ENCODE peak calls at places on chromosomes 5 and 9, in ten cellular contexts. D is CD4-positive, alpha-beta T cell; C is cardiac muscle cell; Y is HepG2; B is astrocyte; K is heart left ventricle; U is upper lobe of right lung; L is left ventricle myocardium inferior; X is Panc1; M is mammary epithelial cell. J is an unnamed sample.

GRCh38 chr9:73176450-73176875 is 24.8 kb downstream of the ANXA1 start:
- DNase-seq in D (no peak), C (no peak), Y (no peak), B (peak), K (no peak), U (no peak), L (no peak), X (no peak), M (peak), J (no peak)

GRCh38 chr5:66828046-66828550 is 231.9 kb downstream of the MAST4 start:
- DNase-seq in D (no peak), C (no peak), Y (no peak), B (no peak), K (no peak), U (no peak), L (no peak), X (no peak), M (no peak), J (no peak)

GRCh38 chr9:93684161-93684765 is 107.9 kb downstream of the PHF2 start:
- DNase-seq in D (no peak), C (no peak), Y (no peak), B (no peak), K (no peak), U (peak), L (no peak), X (no peak), M (no peak), J (no peak)

GRCh38 chr5:139847790-139848507 is 52.3 kb downstream of the PSD2 start:
- DNase-seq in D (peak), C (peak), Y (no peak), B (peak), K (peak), U (peak), L (peak), X (no peak), M (peak), J (peak)

GRCh38 chr5:143533978-143534763 is 130.7 kb upstream of the NR3C1 start:
- DNase-seq in D (no peak), C (no peak), Y (no peak), B (no peak), K (peak), U (no peak), L (peak), X (no peak), M (no peak), J (no peak)

GRCh38 chr9:133374612-133375115 is 1.2 kb downstream of the SURF4 start:
- DNase-seq in D (no peak), C (no peak), Y (no peak), B (peak), K (no peak), U (no peak), L (no peak), X (no peak), M (peak), J (no peak)

GRCh38 chr9:98430535-98430934 is 175.1 kb upstream of the TBC1D2 start:
- DNase-seq in D (no peak), C (peak), Y (no peak), B (peak), K (no peak), U (no peak), L (no peak), X (no peak), M (no peak), J (no peak)

GRCh38 chr5:16937023-16937379 is 913 bp upstream of the MYO10 start:
- DNase-seq in D (no peak), C (no peak), Y (no peak), B (no peak), K (no peak), U (peak), L (no peak), X (no peak), M (peak), J (no peak)

GRCh38 chr9:78519786-78520185 is 222.9 kb downstream of the PSAT1 start:
- DNase-seq in D (no peak), C (no peak), Y (no peak), B (no peak), K (no peak), U (no peak), L (no peak), X (no peak), M (peak), J (no peak)

GRCh38 chr9:16318516-16319060 is 551.9 kb downstream of the BNC2 start:
- DNase-seq in D (no peak), C (no peak), Y (no peak), B (no peak), K (no peak), U (no peak), L (no peak), X (no peak), M (no peak), J (no peak)

GRCh38 chr5:132225165-132226032 is 2.3 kb downstream of the P4HA2 start:
- DNase-seq in D (no peak), C (peak), Y (no peak), B (peak), K (peak), U (peak), L (peak), X (no peak), M (peak), J (peak)

GRCh38 chr9:82665324-82665723 is 397.6 kb downstream of the RASEF start:
- DNase-seq in D (no peak), C (no peak), Y (no peak), B (no peak), K (no peak), U (no peak), L (no peak), X (peak), M (no peak), J (no peak)

GRCh38 chr5:79694652-79695051 is 5.0 kb downstream of the CMYA5 start:
- DNase-seq in D (no peak), C (peak), Y (no peak), B (peak), K (peak), U (no peak), L (no peak), X (no peak), M (no peak), J (peak)

GRCh38 chr9:115118471-115119156 is 657 bp upstream of the TNC start:
- DNase-seq in D (no peak), C (peak), Y (no peak), B (peak), K (peak), U (peak), L (peak), X (no peak), M (peak), J (peak)

GRCh38 chr5:178455480-178455835 is 134.7 kb downstream of the COL23A1 start:
- DNase-seq in D (no peak), C (no peak), Y (no peak), B (no peak), K (no peak), U (peak), L (no peak), X (no peak), M (no peak), J (no peak)

GRCh38 chr9:133352635-133353340 is 3.5 kb downstream of the SURF1 start:
- DNase-seq in D (no peak), C (no peak), Y (no peak), B (no peak), K (no peak), U (no peak), L (no peak), X (no peak), M (no peak), J (no peak)

GRCh38 chr9:87667164-87667738 is 58.7 kb upstream of the CTSL start:
- DNase-seq in D (no peak), C (no peak), Y (peak), B (no peak), K (no peak), U (no peak), L (no peak), X (no peak), M (peak), J (no peak)

GRCh38 chr5:35926389-35927051 is 11.9 kb downstream of the CAPSL start:
- DNase-seq in D (no peak), C (peak), Y (peak), B (peak), K (peak), U (no peak), L (no peak), X (peak), M (peak), J (peak)

GRCh38 chr5:116234681-116235080 is 149.9 kb downstream of the COMMD10 start:
- DNase-seq in D (no peak), C (no peak), Y (no peak), B (no peak), K (no peak), U (no peak), L (no peak), X (no peak), M (no peak), J (no peak)

GRCh38 chr5:116242363-116242762 is 157.5 kb downstream of the COMMD10 start:
- DNase-seq in D (no peak), C (no peak), Y (no peak), B (peak), K (no peak), U (no peak), L (no peak), X (no peak), M (no peak), J (no peak)

GRCh38 chr5:116237917-116238502 is 153.2 kb downstream of the COMMD10 start:
- DNase-seq in D (no peak), C (no peak), Y (no peak), B (no peak), K (no peak), U (no peak), L (no peak), X (no peak), M (no peak), J (no peak)
- TF ChIP-seq CTCF in D (no peak), C (peak), Y (no peak), B (no peak), K (no peak), U (no peak), L (peak), X (peak), M (no peak), J (peak)

GRCh38 chr9:136786451-136786850 is 4.7 kb upstream of the TMEM141 start:
- DNase-seq in D (no peak), C (no peak), Y (no peak), B (no peak), K (no peak), U (peak), L (no peak), X (no peak), M (no peak), J (no peak)
- H3K27ac ChIP-seq in D (no peak), C (peak), Y (peak), B (no peak), K (no peak), U (no peak), L (no peak), X (no peak), M (no peak), J (no peak)

DNA sequence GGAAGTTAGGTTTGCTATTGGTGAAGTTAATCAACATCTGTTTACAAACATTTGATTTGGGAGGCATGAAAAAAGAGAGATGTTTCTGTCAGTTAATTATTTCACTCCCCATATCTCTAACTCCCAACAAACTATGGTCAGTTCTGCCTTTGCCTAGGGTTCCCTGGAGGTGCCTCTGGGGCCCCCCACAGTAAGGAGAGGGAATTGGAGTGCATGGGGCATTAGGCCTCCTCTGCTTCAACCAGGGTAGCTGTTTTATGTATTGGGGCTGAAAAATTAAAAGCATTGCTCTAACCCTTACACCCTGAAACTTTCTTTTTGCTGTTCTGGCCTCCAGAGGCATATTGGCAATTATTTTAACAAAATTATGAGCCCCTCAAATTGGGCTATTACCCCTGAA is 32.3 kb downstream of the RUSC2 start:
- DNase-seq in D (no peak), C (no peak), Y (no peak), B (no peak), K (no peak), U (no peak), L (no peak), X (no peak), M (no peak), J (no peak)
- TF ChIP-seq CTCF in D (no peak), C (peak), Y (peak), B (peak), K (no peak), U (peak), L (no peak), X (peak), M (no peak), J (no peak)

GRCh38 chr5:83026930-83027687 is 50.1 kb downstream of the TMEM167A start:
- DNase-seq in D (no peak), C (no peak), Y (no peak), B (no peak), K (no peak), U (no peak), L (no peak), X (no peak), M (no peak), J (no peak)
- H3K27ac ChIP-seq in D (no peak), C (no peak), Y (no peak), B (no peak), K (no peak), U (no peak), L (no peak), X (no peak), M (no peak), J (no peak)

J was measured in uterus.